ENCODE peak calls at places on chromosomes 6 and 20, in four cellular contexts. D is right cardiac atrium, M is NCI-H1048, T is nucleus accumbens. H is an unnamed sample.

GRCh38 chr20:63434599-63435378 is 37.7 kb downstream of the KCNQ2 start:
- DNase-seq in T (peak; percentile 19), D (peak; percentile 56), M (peak; percentile 51), H (peak; percentile 61)

GRCh38 chr20:41110930-41111577 is 26.3 kb upstream of the PLCG1 start:
- DNase-seq in D (no peak), T (no peak), M (no peak), H (no peak)

GRCh38 chr6:34455831-34456230 is 10.0 kb upstream of the PACSIN1 start:
- DNase-seq in T (no peak), D (no peak), M (no peak), H (no peak)

GRCh38 chr6:105072799-105073199 is 107.0 kb downstream of the POPDC3 start:
- DNase-seq in M (no peak), D (no peak), T (no peak), H (no peak)

GRCh38 chr6:132520953-132521352 is 8.0 kb upstream of the STX7 start:
- DNase-seq in M (no peak), D (no peak), T (no peak), H (no peak)

GRCh38 chr20:48350291-48350988 is 477.4 kb downstream of the PREX1 start:
- DNase-seq in M (no peak), T (no peak), D (no peak), H (no peak)

GRCh38 chr6:79232696-79233462 is 1.6 kb downstream of the HMGN3 start:
- DNase-seq in T (no peak), M (no peak), D (no peak), H (no peak)

GRCh38 chr20:48680650-48681049 is 147.1 kb downstream of the PREX1 start:
- DNase-seq in D (no peak), T (no peak), M (no peak), H (no peak)

GRCh38 chr6:136613477-136613876 is 63.3 kb upstream of the MAP7 start:
- DNase-seq in T (no peak), M (no peak), D (no peak), H (no peak)

GRCh38 chr20:34065260-34065659 is 46.8 kb downstream of the EIF2S2 start:
- DNase-seq in T (no peak), D (no peak), M (no peak), H (no peak)

GRCh38 chr20:17499041-17499440 is 32.1 kb downstream of the BFSP1 start:
- DNase-seq in D (no peak), M (no peak), T (no peak), H (no peak)

GRCh38 chr20:5187122-5187521 is 60.3 kb downstream of the CDS2 start:
- DNase-seq in T (no peak), D (no peak), M (no peak), H (no peak)

GRCh38 chr6:7053125-7053784 is 54.5 kb upstream of the RREB1 start:
- DNase-seq in D (no peak), M (no peak), T (no peak), H (no peak)

GRCh38 chr6:143232849-143233248 is 172.2 kb downstream of the AIG1 start:
- DNase-seq in T (no peak), D (peak; percentile 29), M (no peak), H (peak; percentile 3)

GRCh38 chr6:44715188-44715587 is 327.7 kb downstream of the CDC5L start:
- DNase-seq in T (no peak), D (no peak), M (no peak), H (no peak)

GRCh38 chr20:19605759-19606158 is 152.3 kb upstream of the RIN2 start:
- DNase-seq in T (no peak), M (no peak), D (no peak), H (no peak)

GRCh38 chr6:54810182-54810581 is 36.4 kb upstream of the FAM83B start:
- DNase-seq in M (no peak), D (no peak), T (no peak), H (no peak)

GRCh38 chr6:125264476-125264875 is 37.3 kb downstream of the HDDC2 start:
- DNase-seq in T (no peak), D (no peak), M (no peak), H (no peak)

GRCh38 chr6:107219851-107220250 is 104.5 kb upstream of the BEND3 start:
- DNase-seq in M (no peak), D (no peak), T (no peak), H (no peak)